ENCODE peak calls at places on chromosomes 5 and 9, in four cellular contexts. One of them, this sample, is unnamed.

GRCh38 chr9:93093081-93093448 is 3.0 kb upstream of the CARD19 start:
- DNase-seq in HFFc6: no peak
- DNase-seq in pancreas: peak; percentile 9
- DNase-seq in progenitor cell of endocrine pancreas: no peak
- DNase-seq in this sample: no peak

GRCh38 chr5:87329114-87329513 is 61.4 kb downstream of the RASA1 start:
- DNase-seq in HFFc6: no peak
- DNase-seq in progenitor cell of endocrine pancreas: no peak
- DNase-seq in pancreas: no peak
- DNase-seq in this sample: no peak

GRCh38 chr5:95812100-95812472 is 10.4 kb downstream of the GLRX start:
- DNase-seq in pancreas: no peak
- DNase-seq in HFFc6: peak; percentile 64
- DNase-seq in progenitor cell of endocrine pancreas: no peak
- DNase-seq in this sample: no peak

GRCh38 chr5:114702731-114703130 is 340.9 kb downstream of the KCNN2 start:
- DNase-seq in HFFc6: no peak
- DNase-seq in progenitor cell of endocrine pancreas: no peak
- DNase-seq in pancreas: no peak
- DNase-seq in this sample: no peak

GRCh38 chr5:41925555-41925946 is 470 bp downstream of the FBXO4 start:
- DNase-seq in HFFc6: no peak
- DNase-seq in pancreas: no peak
- DNase-seq in progenitor cell of endocrine pancreas: no peak
- DNase-seq in this sample: peak; percentile 14

GRCh38 chr9:129359871-129360536 is 181.9 kb upstream of the IER5L start:
- DNase-seq in HFFc6: no peak
- DNase-seq in progenitor cell of endocrine pancreas: no peak
- DNase-seq in pancreas: no peak
- DNase-seq in this sample: no peak

GRCh38 chr5:112975721-112976431 is 722 bp upstream of the DCP2 start:
- DNase-seq in pancreas: no peak
- DNase-seq in progenitor cell of endocrine pancreas: no peak
- DNase-seq in HFFc6: no peak
- DNase-seq in this sample: peak; percentile 5

GRCh38 chr9:6780690-6781089 is 22.9 kb downstream of the KDM4C start:
- DNase-seq in progenitor cell of endocrine pancreas: no peak
- DNase-seq in HFFc6: no peak
- DNase-seq in pancreas: no peak
- DNase-seq in this sample: no peak

GRCh38 chr5:8581047-8581446 is 712.1 kb downstream of the MTRR start:
- DNase-seq in progenitor cell of endocrine pancreas: no peak
- DNase-seq in HFFc6: no peak
- DNase-seq in pancreas: no peak
- DNase-seq in this sample: no peak

GRCh38 chr9:35731415-35732184 is 395 bp downstream of the TLN1 start:
- DNase-seq in HFFc6: no peak
- DNase-seq in pancreas: no peak
- DNase-seq in progenitor cell of endocrine pancreas: no peak
- DNase-seq in this sample: no peak

GRCh38 chr9:117205806-117206205 is 209.1 kb downstream of the ASTN2 start:
- DNase-seq in pancreas: no peak
- DNase-seq in HFFc6: no peak
- DNase-seq in progenitor cell of endocrine pancreas: no peak
- DNase-seq in this sample: no peak

GRCh38 chr5:45094876-45095275 is 286.1 kb downstream of the MRPS30 start:
- DNase-seq in pancreas: no peak
- DNase-seq in progenitor cell of endocrine pancreas: no peak
- DNase-seq in HFFc6: no peak
- DNase-seq in this sample: no peak

GRCh38 chr9:114035845-114036785 is 42.0 kb downstream of the AMBP start:
- DNase-seq in progenitor cell of endocrine pancreas: no peak
- DNase-seq in HFFc6: no peak
- DNase-seq in pancreas: peak; percentile 35
- DNase-seq in this sample: no peak

GRCh38 chr5:150172147-150172546 is 5.6 kb downstream of the CDX1 start:
- DNase-seq in progenitor cell of endocrine pancreas: no peak
- DNase-seq in pancreas: no peak
- DNase-seq in HFFc6: no peak
- DNase-seq in this sample: no peak

GRCh38 chr5:82319192-82319591 is 41.0 kb upstream of the RPS23 start:
- DNase-seq in progenitor cell of endocrine pancreas: no peak
- DNase-seq in HFFc6: no peak
- DNase-seq in pancreas: no peak
- DNase-seq in this sample: no peak

GRCh38 chr5:62977641-62978040 is 399.0 kb downstream of the LRRC70 start:
- DNase-seq in HFFc6: no peak
- DNase-seq in progenitor cell of endocrine pancreas: no peak
- DNase-seq in pancreas: no peak
- DNase-seq in this sample: no peak

GRCh38 chr9:133907302-133907880 is 84.7 kb downstream of the VAV2 start:
- DNase-seq in progenitor cell of endocrine pancreas: no peak
- DNase-seq in pancreas: no peak
- DNase-seq in HFFc6: no peak
- DNase-seq in this sample: no peak

GRCh38 chr5:137350791-137351190 is 148.3 kb downstream of the SPOCK1 start:
- DNase-seq in pancreas: no peak
- DNase-seq in HFFc6: no peak
- DNase-seq in progenitor cell of endocrine pancreas: no peak
- DNase-seq in this sample: no peak

GRCh38 chr5:28415791-28416443 is 1377.5 kb upstream of the CDH9 start:
- DNase-seq in pancreas: no peak
- DNase-seq in HFFc6: no peak
- DNase-seq in progenitor cell of endocrine pancreas: no peak
- DNase-seq in this sample: no peak

GRCh38 chr9:106892632-106893031 is 29.7 kb downstream of the ZNF462 start:
- DNase-seq in HFFc6: peak; percentile 98
- DNase-seq in pancreas: no peak
- DNase-seq in progenitor cell of endocrine pancreas: no peak
- DNase-seq in this sample: no peak

GRCh38 chr5:149240354-149240998 is 31.2 kb upstream of the AFAP1L1 start:
- DNase-seq in HFFc6: no peak
- DNase-seq in progenitor cell of endocrine pancreas: no peak
- DNase-seq in pancreas: no peak
- DNase-seq in this sample: no peak

GRCh38 chr5:62100201-62100600 is 205.8 kb upstream of the KIF2A start:
- DNase-seq in HFFc6: no peak
- DNase-seq in pancreas: no peak
- DNase-seq in progenitor cell of endocrine pancreas: no peak
- DNase-seq in this sample: no peak

GRCh38 chr9:83544002-83544698 is 5.9 kb upstream of the FRMD3 start:
- DNase-seq in HFFc6: peak; percentile 95
- DNase-seq in pancreas: no peak
- DNase-seq in progenitor cell of endocrine pancreas: no peak
- DNase-seq in this sample: no peak

GRCh38 chr9:27888661-27889295 is 315.5 kb upstream of the C9orf72 start:
- DNase-seq in pancreas: peak; percentile 63
- DNase-seq in progenitor cell of endocrine pancreas: no peak
- DNase-seq in HFFc6: no peak
- DNase-seq in this sample: peak; percentile 8
- TF ChIP-seq CTCF in pancreas: peak; percentile 44
- TF ChIP-seq CTCF in progenitor cell of endocrine pancreas: peak; percentile 58
- TF ChIP-seq CTCF in HFFc6: peak; percentile 55
- TF ChIP-seq CTCF in this sample: peak; percentile 65

GRCh38 chr9:12923472-12924009 is 148.7 kb downstream of the LURAP1L start:
- DNase-seq in progenitor cell of endocrine pancreas: no peak
- DNase-seq in HFFc6: peak; percentile 64
- DNase-seq in pancreas: no peak
- DNase-seq in this sample: no peak

GRCh38 chr9:12921621-12922020 is 146.8 kb downstream of the LURAP1L start:
- DNase-seq in progenitor cell of endocrine pancreas: no peak
- DNase-seq in HFFc6: no peak
- DNase-seq in pancreas: no peak
- DNase-seq in this sample: no peak

DNA sequence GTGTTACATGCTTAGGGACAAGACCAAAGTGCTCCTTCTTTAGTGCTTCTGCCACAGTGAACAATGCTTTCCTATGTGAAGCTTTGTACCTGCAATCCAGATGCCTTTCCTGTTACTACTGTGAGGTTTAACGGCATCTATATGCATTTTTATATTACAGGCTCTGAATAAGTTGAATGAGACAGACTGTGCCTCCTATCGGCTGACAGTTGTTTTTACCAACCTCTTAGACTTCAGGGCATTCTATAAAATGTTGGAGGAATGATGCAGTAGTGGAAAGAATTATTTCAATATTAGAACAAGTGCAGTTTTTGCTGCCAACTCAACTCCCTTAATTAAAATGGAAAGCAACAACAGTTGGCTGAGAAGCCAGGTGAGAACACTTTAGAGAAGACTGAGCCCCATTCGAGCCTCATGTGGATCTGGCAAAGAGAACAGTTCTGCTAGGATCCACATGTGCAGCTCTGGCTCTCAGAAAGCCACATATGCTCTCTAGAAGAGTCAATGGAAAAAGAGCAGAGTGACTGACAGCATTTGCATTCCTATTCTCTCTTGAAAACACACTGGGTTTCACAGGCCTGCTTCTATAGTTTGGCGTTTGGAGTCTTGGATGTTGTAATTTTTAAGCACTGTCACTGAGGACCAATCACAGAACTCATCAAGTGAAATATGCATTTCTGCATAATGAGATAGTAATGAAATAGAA is 147.5 kb downstream of the LURAP1L start:
- DNase-seq in pancreas: no peak
- DNase-seq in HFFc6: no peak
- DNase-seq in progenitor cell of endocrine pancreas: no peak
- DNase-seq in this sample: no peak
- TF ChIP-seq CTCF in pancreas: no peak
- TF ChIP-seq CTCF in HFFc6: peak; percentile 67
- TF ChIP-seq CTCF in progenitor cell of endocrine pancreas: no peak
- TF ChIP-seq CTCF in this sample: no peak

GRCh38 chr5:36759117-36759516 is 117.5 kb upstream of the NIPBL start:
- DNase-seq in pancreas: no peak
- DNase-seq in progenitor cell of endocrine pancreas: no peak
- DNase-seq in HFFc6: no peak
- DNase-seq in this sample: no peak
- TF ChIP-seq CTCF in pancreas: no peak
- TF ChIP-seq CTCF in progenitor cell of endocrine pancreas: no peak
- TF ChIP-seq CTCF in HFFc6: no peak
- TF ChIP-seq CTCF in this sample: no peak

GRCh38 chr9:121573717-121574485 is 74.3 kb upstream of the GGTA1 start:
- DNase-seq in pancreas: no peak
- DNase-seq in progenitor cell of endocrine pancreas: no peak
- DNase-seq in HFFc6: no peak
- DNase-seq in this sample: no peak

GRCh38 chr9:121577201-121577600 is 74.2 kb upstream of the DAB2IP start:
- DNase-seq in pancreas: no peak
- DNase-seq in progenitor cell of endocrine pancreas: no peak
- DNase-seq in HFFc6: no peak
- DNase-seq in this sample: no peak

GRCh38 chr9:121576281-121577075 is 75.0 kb upstream of the DAB2IP start:
- DNase-seq in progenitor cell of endocrine pancreas: no peak
- DNase-seq in pancreas: no peak
- DNase-seq in HFFc6: no peak
- DNase-seq in this sample: no peak

GRCh38 chr9:121572581-121572980 is 72.9 kb upstream of the GGTA1 start:
- DNase-seq in pancreas: no peak
- DNase-seq in progenitor cell of endocrine pancreas: no peak
- DNase-seq in HFFc6: no peak
- DNase-seq in this sample: no peak

GRCh38 chr9:121574771-121575519 is 75.3 kb upstream of the GGTA1 start:
- DNase-seq in progenitor cell of endocrine pancreas: no peak
- DNase-seq in pancreas: no peak
- DNase-seq in HFFc6: no peak
- DNase-seq in this sample: peak; percentile 37
- TF ChIP-seq CTCF in progenitor cell of endocrine pancreas: no peak
- TF ChIP-seq CTCF in pancreas: no peak
- TF ChIP-seq CTCF in HFFc6: no peak
- TF ChIP-seq CTCF in this sample: no peak

GRCh38 chr9:120714088-120714845 is at the start of gene MEGF9:
- DNase-seq in progenitor cell of endocrine pancreas: peak; percentile 95
- DNase-seq in pancreas: peak; percentile 96
- DNase-seq in HFFc6: peak; percentile 97
- DNase-seq in this sample: peak; percentile 96

GRCh38 chr9:120712539-120713031 is 1.7 kb downstream of the MEGF9 start:
- DNase-seq in progenitor cell of endocrine pancreas: no peak
- DNase-seq in pancreas: no peak
- DNase-seq in HFFc6: no peak
- DNase-seq in this sample: no peak

GRCh38 chr9:120714846-120715231 is 569 bp upstream of the MEGF9 start:
- DNase-seq in pancreas: no peak
- DNase-seq in progenitor cell of endocrine pancreas: peak; percentile 27
- DNase-seq in HFFc6: no peak
- DNase-seq in this sample: peak; percentile 22

GRCh38 chr9:120711841-120712538 is 2.3 kb downstream of the MEGF9 start:
- DNase-seq in pancreas: no peak
- DNase-seq in HFFc6: no peak
- DNase-seq in progenitor cell of endocrine pancreas: no peak
- DNase-seq in this sample: no peak

GRCh38 chr9:120713257-120714087 is 798 bp downstream of the MEGF9 start:
- DNase-seq in pancreas: peak; percentile 75
- DNase-seq in HFFc6: no peak
- DNase-seq in progenitor cell of endocrine pancreas: peak; percentile 21
- DNase-seq in this sample: peak; percentile 14
- TF ChIP-seq CTCF in pancreas: no peak
- TF ChIP-seq CTCF in HFFc6: peak; percentile 29
- TF ChIP-seq CTCF in progenitor cell of endocrine pancreas: peak; percentile 16
- TF ChIP-seq CTCF in this sample: peak; percentile 32

DNA sequence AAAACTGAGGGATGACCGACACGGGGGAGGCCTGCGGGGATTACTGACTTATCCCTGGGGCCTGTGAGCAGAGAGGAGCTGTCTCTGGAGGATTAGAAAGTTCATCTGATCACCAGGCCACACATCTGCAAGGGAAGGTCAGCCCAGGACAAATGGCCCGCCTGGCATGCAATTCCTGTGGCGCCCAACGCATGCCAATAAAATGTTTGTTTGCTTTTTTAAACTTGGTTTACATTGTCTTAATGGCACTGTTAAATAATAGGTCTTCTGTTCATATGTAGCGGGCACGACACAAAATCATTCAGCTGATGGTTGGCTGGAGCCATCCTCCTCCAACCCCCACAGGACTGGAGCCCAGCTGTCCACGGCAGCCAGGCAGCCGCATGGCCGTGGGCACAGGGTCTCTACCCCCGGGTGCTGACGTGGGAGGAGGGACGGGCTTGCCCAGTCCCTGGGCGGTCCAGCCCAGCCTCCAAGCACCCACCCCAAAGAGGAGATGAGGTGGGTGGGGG is 41.0 kb upstream of the SLC12A7 start:
- DNase-seq in progenitor cell of endocrine pancreas: no peak
- DNase-seq in pancreas: no peak
- DNase-seq in HFFc6: no peak
- DNase-seq in this sample: no peak
- TF ChIP-seq CTCF in progenitor cell of endocrine pancreas: no peak
- TF ChIP-seq CTCF in pancreas: no peak
- TF ChIP-seq CTCF in HFFc6: no peak
- TF ChIP-seq CTCF in this sample: no peak

GRCh38 chr9:121704281-121704680 is 52.8 kb downstream of the DAB2IP start:
- DNase-seq in pancreas: no peak
- DNase-seq in HFFc6: no peak
- DNase-seq in progenitor cell of endocrine pancreas: no peak
- DNase-seq in this sample: no peak

GRCh38 chr9:121700831-121701419 is 49.5 kb downstream of the DAB2IP start:
- DNase-seq in HFFc6: no peak
- DNase-seq in pancreas: no peak
- DNase-seq in progenitor cell of endocrine pancreas: no peak
- DNase-seq in this sample: no peak

GRCh38 chr9:121700165-121700830 is 48.9 kb downstream of the DAB2IP start:
- DNase-seq in progenitor cell of endocrine pancreas: peak; percentile 48
- DNase-seq in HFFc6: peak; percentile 24
- DNase-seq in pancreas: peak; percentile 86
- DNase-seq in this sample: peak; percentile 31

GRCh38 chr9:121701736-121702261 is 50.4 kb downstream of the DAB2IP start:
- DNase-seq in progenitor cell of endocrine pancreas: no peak
- DNase-seq in HFFc6: no peak
- DNase-seq in pancreas: no peak
- DNase-seq in this sample: no peak

GRCh38 chr9:121703014-121703734 is 51.7 kb downstream of the DAB2IP start:
- DNase-seq in progenitor cell of endocrine pancreas: no peak
- DNase-seq in pancreas: no peak
- DNase-seq in HFFc6: no peak
- DNase-seq in this sample: no peak
- TF ChIP-seq CTCF in progenitor cell of endocrine pancreas: peak; percentile 45
- TF ChIP-seq CTCF in pancreas: no peak
- TF ChIP-seq CTCF in HFFc6: peak; percentile 34
- TF ChIP-seq CTCF in this sample: peak; percentile 32